ENCODE peak calls at places on chromosomes 1 and 21, in four cellular contexts. One of them, this sample, is unnamed. For H3K4me1 and H3K27me3, the result is how much of the 10 kb centered on the place peaks cover.

GRCh38 chr1:43329995-43330751 is 7.4 kb upstream of the MPL start:
- DNase-seq in fibroblast of lung: peak
- DNase-seq in heart left ventricle: peak
- DNase-seq in heart right ventricle: peak
- DNase-seq in this sample: no peak

GRCh38 chr1:204859885-204860284 is 10.8 kb upstream of the NFASC start:
- DNase-seq in fibroblast of lung: no peak
- DNase-seq in heart left ventricle: no peak
- DNase-seq in heart right ventricle: no peak
- DNase-seq in this sample: no peak

GRCh38 chr1:80248886-80249285 is 1242.4 kb upstream of the ADGRL4 start:
- DNase-seq in fibroblast of lung: peak
- DNase-seq in heart left ventricle: no peak
- DNase-seq in heart right ventricle: no peak
- DNase-seq in this sample: no peak

GRCh38 chr1:111203681-111204210 is 3.3 kb upstream of the DENND2D start:
- DNase-seq in fibroblast of lung: peak
- DNase-seq in heart left ventricle: peak
- DNase-seq in heart right ventricle: peak
- DNase-seq in this sample: peak

GRCh38 chr1:162270016-162270415 is 106.6 kb downstream of the SPATA46 start:
- DNase-seq in fibroblast of lung: no peak
- DNase-seq in heart left ventricle: no peak
- DNase-seq in heart right ventricle: no peak
- DNase-seq in this sample: no peak

GRCh38 chr1:203046984-203047630 is 20.8 kb downstream of the PPFIA4 start:
- DNase-seq in fibroblast of lung: peak
- DNase-seq in heart left ventricle: no peak
- DNase-seq in heart right ventricle: no peak
- DNase-seq in this sample: no peak

GRCh38 chr21:43355925-43356289 is 71.0 kb downstream of the SIK1 start:
- DNase-seq in fibroblast of lung: no peak
- DNase-seq in heart left ventricle: no peak
- DNase-seq in heart right ventricle: peak
- DNase-seq in this sample: no peak

GRCh38 chr1:106554294-106554693 is 502.2 kb upstream of the PRMT6 start:
- DNase-seq in fibroblast of lung: peak
- DNase-seq in heart left ventricle: no peak
- DNase-seq in heart right ventricle: no peak
- DNase-seq in this sample: no peak

DNA sequence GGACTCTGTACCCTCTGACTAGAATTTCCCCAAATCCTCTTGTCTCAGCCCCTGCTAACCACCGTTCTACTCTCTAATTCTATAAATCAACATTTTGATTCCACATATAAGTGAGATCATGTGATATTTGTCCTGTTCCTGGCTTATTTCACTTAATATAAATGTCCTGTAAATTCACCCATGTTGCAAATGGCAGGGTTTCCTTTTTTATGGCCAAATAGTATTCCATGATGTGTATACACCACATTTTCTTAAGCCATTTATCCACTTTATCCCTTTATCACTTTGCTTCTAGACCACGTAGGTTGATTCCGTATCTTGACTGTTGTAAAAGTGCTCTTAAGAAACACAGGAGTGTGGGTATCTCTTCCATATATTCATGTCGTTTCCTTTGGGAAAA is 8.9 kb downstream of the RNF187 start:
- DNase-seq in fibroblast of lung: no peak
- DNase-seq in heart left ventricle: no peak
- DNase-seq in heart right ventricle: no peak
- DNase-seq in this sample: no peak
- H3K4me1 ChIP-seq in fibroblast of lung: under half
- H3K4me1 ChIP-seq in heart left ventricle: under half
- H3K4me1 ChIP-seq in heart right ventricle: under half
- H3K4me1 ChIP-seq in this sample: under half

DNA sequence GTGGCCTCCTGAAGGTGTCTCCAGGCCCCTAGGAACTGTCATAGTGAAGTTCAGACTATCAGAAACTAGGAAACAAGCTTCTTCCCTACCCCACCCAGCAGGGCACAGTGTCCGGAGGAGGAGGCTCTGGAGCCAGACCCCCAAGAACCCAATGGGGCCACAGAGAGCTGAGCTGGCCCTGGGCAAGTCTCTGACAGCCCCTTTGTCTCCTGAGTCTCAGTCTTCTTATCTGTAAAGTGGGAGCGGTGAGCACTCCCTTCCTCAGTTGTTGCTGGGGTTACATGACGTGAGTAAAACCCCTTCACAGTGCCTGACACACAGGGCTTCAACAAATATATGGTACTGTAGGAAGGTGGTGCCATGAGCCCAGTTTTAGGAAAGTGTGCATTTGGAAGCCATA is 675.8 kb downstream of the MATN1 start:
- DNase-seq in fibroblast of lung: no peak
- DNase-seq in heart left ventricle: no peak
- DNase-seq in heart right ventricle: no peak
- DNase-seq in this sample: no peak
- H3K27me3 ChIP-seq in fibroblast of lung: under half
- H3K27me3 ChIP-seq in heart left ventricle: under half
- H3K27me3 ChIP-seq in heart right ventricle: under half
- H3K27me3 ChIP-seq in this sample: under half

GRCh38 chr1:165444897-165445370 is at the start of gene RXRG:
- DNase-seq in fibroblast of lung: peak
- DNase-seq in heart left ventricle: peak
- DNase-seq in heart right ventricle: peak
- DNase-seq in this sample: peak

GRCh38 chr1:165443539-165444289 is 1.2 kb downstream of the RXRG start:
- DNase-seq in fibroblast of lung: no peak
- DNase-seq in heart left ventricle: peak
- DNase-seq in heart right ventricle: peak
- DNase-seq in this sample: no peak

GRCh38 chr1:165442053-165442452 is 2.9 kb downstream of the RXRG start:
- DNase-seq in fibroblast of lung: no peak
- DNase-seq in heart left ventricle: no peak
- DNase-seq in heart right ventricle: no peak
- DNase-seq in this sample: no peak

GRCh38 chr1:165441166-165441955 is 3.6 kb downstream of the RXRG start:
- DNase-seq in fibroblast of lung: no peak
- DNase-seq in heart left ventricle: no peak
- DNase-seq in heart right ventricle: no peak
- DNase-seq in this sample: no peak

DNA sequence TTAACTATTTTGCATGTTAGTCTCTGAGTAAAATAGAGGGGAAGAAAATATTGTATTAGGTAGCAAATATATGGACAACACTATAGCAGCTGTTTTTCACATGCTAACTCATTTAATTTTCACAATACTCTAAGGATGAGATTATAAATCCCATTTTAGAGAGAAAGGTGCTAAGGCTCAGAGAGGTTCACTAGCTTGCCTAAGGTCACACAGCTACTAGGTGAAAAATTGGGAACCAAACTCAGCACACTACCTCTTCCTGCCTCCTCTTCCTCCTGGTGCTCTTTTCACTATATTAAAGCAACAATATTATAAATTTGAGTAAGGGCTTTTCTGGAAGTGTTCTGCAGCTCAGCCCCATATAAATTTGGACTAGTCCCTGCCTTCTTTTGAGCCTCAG is 2.3 kb downstream of the RXRG start:
- DNase-seq in fibroblast of lung: no peak
- DNase-seq in heart left ventricle: no peak
- DNase-seq in heart right ventricle: no peak
- DNase-seq in this sample: no peak
- H3K27ac ChIP-seq in fibroblast of lung: no peak
- H3K27ac ChIP-seq in heart left ventricle: no peak
- H3K27ac ChIP-seq in heart right ventricle: no peak
- H3K27ac ChIP-seq in this sample: peak

GRCh38 chr1:32775640-32776337 is 41.4 kb downstream of the YARS1 start:
- DNase-seq in fibroblast of lung: no peak
- DNase-seq in heart left ventricle: no peak
- DNase-seq in heart right ventricle: no peak
- DNase-seq in this sample: no peak
- H3K4me1 ChIP-seq in fibroblast of lung: under half
- H3K4me1 ChIP-seq in heart left ventricle: under half
- H3K4me1 ChIP-seq in heart right ventricle: under half
- H3K4me1 ChIP-seq in this sample: under half

GRCh38 chr1:156834322-156834721 is 17.7 kb upstream of the SH2D2A start:
- DNase-seq in fibroblast of lung: no peak
- DNase-seq in heart left ventricle: no peak
- DNase-seq in heart right ventricle: no peak
- DNase-seq in this sample: no peak
- H3K27me3 ChIP-seq in fibroblast of lung: half or more
- H3K27me3 ChIP-seq in heart left ventricle: under half
- H3K27me3 ChIP-seq in heart right ventricle: under half
- H3K27me3 ChIP-seq in this sample: under half

GRCh38 chr1:59814180-59814900 is 409 bp upstream of the HOOK1 start:
- DNase-seq in fibroblast of lung: no peak
- DNase-seq in heart left ventricle: peak
- DNase-seq in heart right ventricle: peak
- DNase-seq in this sample: no peak
- H3K27ac ChIP-seq in fibroblast of lung: no peak
- H3K27ac ChIP-seq in heart left ventricle: no peak
- H3K27ac ChIP-seq in heart right ventricle: no peak
- H3K27ac ChIP-seq in this sample: no peak